ENCODE peak calls at places on chromosome 7, in eight cellular contexts. J is fibroblast of the aortic adventitia, B is coronary artery, V is T-helper 1 cell, M is choroid plexus epithelial cell, I is KBM-7, A is left cardiac atrium, C is GM03348. S is an unnamed sample.

GRCh38 chr7:7157177-7157886 is 25.0 kb upstream of the C1GALT1 start:
- DNase-seq in J (peak; percentile 84), B (no peak), V (peak; percentile 91), M (peak; percentile 82), I (peak; percentile 93), A (no peak), C (peak; percentile 79), S (no peak)

GRCh38 chr7:34158311-34158710 is 253.0 kb downstream of the BMPER start:
- DNase-seq in J (peak; percentile 73), B (no peak), V (no peak), M (no peak), I (no peak), A (peak; percentile 52), C (no peak), S (no peak)

GRCh38 chr7:51162724-51163329 is 153.8 kb downstream of the COBL start:
- DNase-seq in J (peak; percentile 86), B (no peak), V (peak; percentile 71), M (peak; percentile 91), I (peak; percentile 77), A (peak; percentile 73), C (peak; percentile 75), S (peak; percentile 95)

GRCh38 chr7:40717242-40717641 is 582.4 kb downstream of the SUGCT start:
- DNase-seq in J (peak; percentile 96), B (peak; percentile 87), V (peak; percentile 9), M (peak; percentile 88), I (peak; percentile 70), A (peak; percentile 82), C (peak; percentile 70), S (peak; percentile 70)

GRCh38 chr7:28037220-28038010 is 143.2 kb downstream of the JAZF1 start:
- DNase-seq in J (peak; percentile 96), B (no peak), V (peak; percentile 84), M (peak; percentile 93), I (peak; percentile 21), A (no peak), C (peak; percentile 71), S (peak; percentile 67)

GRCh38 chr7:80614911-80615310 is 23.5 kb upstream of the CD36 start:
- DNase-seq in J (no peak), B (no peak), V (no peak), M (peak; percentile 68), I (no peak), A (no peak), C (peak; percentile 24), S (no peak)

GRCh38 chr7:5652829-5653228 is 128.6 kb downstream of the RNF216 start:
- DNase-seq in J (no peak), B (no peak), V (no peak), M (no peak), I (no peak), A (no peak), C (no peak), S (no peak)

GRCh38 chr7:98733036-98733435 is 116.0 kb downstream of the NPTX2 start:
- DNase-seq in J (peak; percentile 2), B (no peak), V (peak; percentile 52), M (peak; percentile 13), I (peak; percentile 73), A (no peak), C (peak; percentile 40), S (peak; percentile 45)

GRCh38 chr7:47536705-47537611 is 45.0 kb downstream of the TNS3 start:
- DNase-seq in J (peak; percentile 88), B (peak; percentile 82), V (no peak), M (peak; percentile 57), I (no peak), A (peak; percentile 65), C (peak; percentile 93), S (no peak)

GRCh38 chr7:1608318-1608717 is 38.5 kb upstream of the PSMG3 start:
- DNase-seq in J (no peak), B (no peak), V (no peak), M (no peak), I (no peak), A (no peak), C (no peak), S (no peak)

GRCh38 chr7:14596421-14596820 is 306.1 kb downstream of the DGKB start:
- DNase-seq in J (peak; percentile 30), B (no peak), V (no peak), M (peak; percentile 17), I (no peak), A (no peak), C (peak; percentile 43), S (no peak)

GRCh38 chr7:105594034-105594433 is 12.7 kb upstream of the EFCAB10 start:
- DNase-seq in J (peak; percentile 12), B (peak; percentile 5), V (no peak), M (no peak), I (no peak), A (no peak), C (no peak), S (no peak)

GRCh38 chr7:18087687-18088078 is 60.0 kb upstream of the PRPS1L1 start:
- DNase-seq in J (no peak), B (no peak), V (no peak), M (peak; percentile 0), I (no peak), A (peak; percentile 15), C (no peak), S (no peak)

GRCh38 chr7:95470452-95470851 is 15.3 kb upstream of the ASB4 start:
- DNase-seq in J (no peak), B (no peak), V (peak; percentile 17), M (peak; percentile 90), I (peak; percentile 61), A (peak; percentile 27), C (no peak), S (no peak)

GRCh38 chr7:29400435-29400834 is 163.2 kb upstream of the PRR15 start:
- DNase-seq in J (no peak), B (no peak), V (no peak), M (no peak), I (no peak), A (no peak), C (no peak), S (no peak)

GRCh38 chr7:95700917-95701316 is 71.4 kb upstream of the DYNC1I1 start:
- DNase-seq in J (no peak), B (no peak), V (no peak), M (no peak), I (no peak), A (no peak), C (no peak), S (no peak)

GRCh38 chr7:102138676-102139075 is 148.0 kb upstream of the SH2B2 start:
- DNase-seq in J (no peak), B (no peak), V (no peak), M (no peak), I (no peak), A (no peak), C (no peak), S (no peak)

GRCh38 chr7:144941127-144941526 is 105.3 kb upstream of the TPK1 start:
- DNase-seq in J (no peak), B (no peak), V (no peak), M (no peak), I (no peak), A (no peak), C (no peak), S (no peak)

GRCh38 chr7:6705959-6706665 is 635 bp downstream of the ZNF12 start:
- DNase-seq in J (peak; percentile 25), B (no peak), V (peak; percentile 25), M (peak; percentile 51), I (peak; percentile 59), A (peak; percentile 43), C (peak; percentile 61), S (peak; percentile 41)

GRCh38 chr7:41696323-41696916 is 6.5 kb downstream of the INHBA start:
- DNase-seq in J (peak; percentile 94), B (no peak), V (peak; percentile 2), M (peak; percentile 92), I (peak; percentile 60), A (peak; percentile 81), C (peak; percentile 63), S (peak; percentile 61)

S was measured in trophoblast cell.